ENCODE peak calls at places on chromosomes 5 and 9, in nine cellular contexts. N, E, S, Y, K, H, F, R and A are unnamed samples.

GRCh38 chr9:7166074-7166473 is 408.3 kb downstream of the KDM4C start:
- DNase-seq in N (no peak), E (no peak), S (no peak), Y (no peak), K (no peak), H (no peak), F (no peak), R (no peak), A (no peak)

GRCh38 chr5:94640176-94640575 is 21.7 kb downstream of the SLF1 start:
- DNase-seq in N (no peak), E (no peak), S (no peak), Y (no peak), K (no peak), H (no peak), F (no peak), R (no peak), A (no peak)

GRCh38 chr5:154367101-154367500 is 78.7 kb upstream of the SAP30L start:
- DNase-seq in N (no peak), E (peak), S (no peak), Y (no peak), K (no peak), H (no peak), F (peak), R (no peak), A (peak)

GRCh38 chr5:17203329-17204132 is 13.9 kb upstream of the BASP1 start:
- DNase-seq in N (peak), E (peak), S (peak), Y (no peak), K (no peak), H (no peak), F (peak), R (no peak), A (peak)

GRCh38 chr9:133892193-133892920 is 99.8 kb downstream of the VAV2 start:
- DNase-seq in N (no peak), E (no peak), S (no peak), Y (no peak), K (peak), H (no peak), F (no peak), R (no peak), A (peak)

GRCh38 chr5:174531782-174532191 is 192.6 kb upstream of the MSX2 start:
- DNase-seq in N (peak), E (peak), S (no peak), Y (no peak), K (no peak), H (no peak), F (peak), R (no peak), A (no peak)

GRCh38 chr5:33180900-33181299 is 259.9 kb upstream of the TARS1 start:
- DNase-seq in N (peak), E (peak), S (peak), Y (no peak), K (no peak), H (no peak), F (peak), R (no peak), A (no peak)

GRCh38 chr9:138118601-138119071 is 241.1 kb downstream of the CACNA1B start:
- DNase-seq in N (no peak), E (no peak), S (no peak), Y (no peak), K (no peak), H (no peak), F (no peak), R (no peak), A (no peak)

GRCh38 chr5:94391996-94392395 is 226.4 kb downstream of the KIAA0825 start:
- DNase-seq in N (no peak), E (no peak), S (no peak), Y (no peak), K (no peak), H (no peak), F (no peak), R (no peak), A (no peak)

GRCh38 chr9:93057024-93057702 is 1.3 kb upstream of the SUSD3 start:
- DNase-seq in N (no peak), E (no peak), S (no peak), Y (no peak), K (no peak), H (no peak), F (no peak), R (no peak), A (no peak)

GRCh38 chr9:21549251-21549765 is 67.2 kb upstream of the IFNE start:
- DNase-seq in N (no peak), E (peak), S (no peak), Y (peak), K (peak), H (no peak), F (peak), R (no peak), A (peak)